ENCODE peak calls at places on chromosomes 4 and X, in eight cellular contexts. Q, E, D, T, V, B, F and N are unnamed samples.

GRCh38 chr4:25843340-25844097 is 19.3 kb downstream of the SEL1L3 start:
- DNase-seq in D (no peak), E (peak), F (no peak), Q (peak), T (peak), B (no peak), V (no peak), N (no peak)

GRCh38 chr4:56460085-56460484 is 7.3 kb upstream of the SRP72 start:
- DNase-seq in B (no peak), D (no peak), T (no peak), Q (no peak), V (no peak), E (no peak), F (no peak), N (no peak)

GRCh38 chr4:52750819-52751348 is 341 bp downstream of the ERVMER34-1 start:
- DNase-seq in F (no peak), T (no peak), E (peak), D (no peak), B (no peak), Q (no peak), V (peak), N (no peak)

GRCh38 chr4:44493924-44494323 is 45.3 kb upstream of the KCTD8 start:
- DNase-seq in F (no peak), Q (no peak), D (no peak), V (no peak), T (peak), B (peak), E (no peak), N (peak)

GRCh38 chr4:94036964-94037363 is 170.7 kb upstream of the SMARCAD1 start:
- DNase-seq in D (no peak), Q (no peak), B (no peak), E (no peak), V (no peak), T (no peak), F (no peak), N (no peak)

GRCh38 chr4:172202480-172203076 is 389.4 kb downstream of the GALNTL6 start:
- DNase-seq in D (peak), F (no peak), E (no peak), T (peak), B (peak), Q (no peak), V (peak), N (peak)

GRCh38 chrX:10900585-10901289 is 210.4 kb upstream of the HCCS start:
- DNase-seq in B (no peak), F (no peak), T (peak), V (peak), Q (no peak), E (no peak), D (no peak), N (no peak)

GRCh38 chrX:109879991-109880390 is 122.9 kb upstream of the TMEM164 start:
- DNase-seq in T (no peak), B (no peak), E (no peak), F (no peak), V (no peak), Q (no peak), D (no peak), N (no peak)

GRCh38 chr4:81452452-81453011 is 19.2 kb downstream of the RASGEF1B start:
- DNase-seq in Q (no peak), E (no peak), V (no peak), D (peak), T (no peak), B (no peak), F (no peak), N (peak)

GRCh38 chr4:95505149-95505548 is 43.6 kb downstream of the UNC5C start:
- DNase-seq in Q (no peak), T (no peak), B (no peak), F (no peak), D (no peak), V (no peak), E (no peak), N (no peak)

GRCh38 chrX:154355776-154356140 is 18.7 kb downstream of the FLNA start:
- DNase-seq in B (no peak), Q (no peak), V (no peak), T (no peak), F (no peak), E (no peak), D (no peak), N (no peak)

GRCh38 chr4:177190995-177191568 is 118.6 kb upstream of the NEIL3 start:
- DNase-seq in T (peak), E (no peak), F (no peak), D (no peak), V (no peak), Q (no peak), B (no peak), N (no peak)

GRCh38 chr4:112702892-112703291 is 65.9 kb downstream of the LARP7 start:
- DNase-seq in B (no peak), T (no peak), E (no peak), F (no peak), Q (no peak), D (no peak), V (peak), N (no peak)

GRCh38 chrX:140733766-140734342 is 24.3 kb downstream of the LINC00632 start:
- DNase-seq in F (no peak), D (peak), V (peak), T (peak), B (peak), E (peak), Q (no peak), N (peak)

GRCh38 chr4:168516841-168517240 is 20.0 kb downstream of the PALLD start:
- DNase-seq in B (no peak), F (no peak), V (no peak), D (no peak), E (no peak), T (no peak), Q (no peak), N (no peak)

GRCh38 chrX:46978341-46979291 is 66.4 kb downstream of the JADE3 start:
- DNase-seq in V (peak), T (peak), D (peak), B (peak), F (peak), E (peak), Q (peak), N (peak)

GRCh38 chr4:84028340-84028739 is 470.8 kb downstream of the NKX6-1 start:
- DNase-seq in V (peak), Q (no peak), F (no peak), T (no peak), B (no peak), E (no peak), D (no peak), N (no peak)

GRCh38 chr4:93203708-93204107 is 624.8 kb upstream of the ATOH1 start:
- DNase-seq in B (peak), D (no peak), T (no peak), Q (no peak), E (no peak), V (no peak), F (no peak), N (no peak)